ENCODE peak calls at places on chromosomes 11 and 22, in eight cellular contexts. One of them, this sample, is unnamed.

GRCh38 chr11:119085523-119085878 is 820 bp downstream of the HMBS start:
- DNase-seq in effector memory CD4-positive, alpha-beta T cell: no peak
- DNase-seq in T-helper 2 cell: no peak
- DNase-seq in MM.1S: no peak
- DNase-seq in DND-41: no peak
- DNase-seq in nephron progenitor cell: peak; percentile 39
- DNase-seq in RPMI8226: no peak
- DNase-seq in SW480: no peak
- DNase-seq in this sample: no peak

GRCh38 chr11:29159552-29160465 is 857.0 kb downstream of the KCNA4 start:
- DNase-seq in effector memory CD4-positive, alpha-beta T cell: no peak
- DNase-seq in RPMI8226: peak; percentile 24
- DNase-seq in nephron progenitor cell: peak; percentile 50
- DNase-seq in DND-41: peak; percentile 20
- DNase-seq in T-helper 2 cell: no peak
- DNase-seq in MM.1S: peak; percentile 60
- DNase-seq in SW480: peak; percentile 41
- DNase-seq in this sample: peak; percentile 59

GRCh38 chr11:134536219-134536618 is 124.2 kb upstream of the B3GAT1 start:
- DNase-seq in SW480: no peak
- DNase-seq in RPMI8226: no peak
- DNase-seq in T-helper 2 cell: no peak
- DNase-seq in nephron progenitor cell: no peak
- DNase-seq in DND-41: no peak
- DNase-seq in MM.1S: no peak
- DNase-seq in effector memory CD4-positive, alpha-beta T cell: no peak
- DNase-seq in this sample: no peak

GRCh38 chr22:27438271-27438980 is 363.1 kb downstream of the MN1 start:
- DNase-seq in RPMI8226: no peak
- DNase-seq in MM.1S: no peak
- DNase-seq in SW480: peak; percentile 62
- DNase-seq in nephron progenitor cell: peak; percentile 36
- DNase-seq in DND-41: no peak
- DNase-seq in T-helper 2 cell: no peak
- DNase-seq in effector memory CD4-positive, alpha-beta T cell: no peak
- DNase-seq in this sample: no peak

GRCh38 chr22:37187552-37187890 is 526 bp downstream of the C1QTNF6 start:
- DNase-seq in effector memory CD4-positive, alpha-beta T cell: no peak
- DNase-seq in T-helper 2 cell: no peak
- DNase-seq in DND-41: no peak
- DNase-seq in MM.1S: no peak
- DNase-seq in nephron progenitor cell: no peak
- DNase-seq in SW480: no peak
- DNase-seq in RPMI8226: no peak
- DNase-seq in this sample: no peak

GRCh38 chr11:119728226-119728626 is 774 bp downstream of the NECTIN1 start:
- DNase-seq in nephron progenitor cell: no peak
- DNase-seq in effector memory CD4-positive, alpha-beta T cell: no peak
- DNase-seq in SW480: no peak
- DNase-seq in DND-41: no peak
- DNase-seq in T-helper 2 cell: no peak
- DNase-seq in MM.1S: peak; percentile 36
- DNase-seq in RPMI8226: peak; percentile 15
- DNase-seq in this sample: no peak

GRCh38 chr11:202490-202889 is 4.7 kb downstream of the BET1L start:
- DNase-seq in effector memory CD4-positive, alpha-beta T cell: no peak
- DNase-seq in RPMI8226: no peak
- DNase-seq in SW480: no peak
- DNase-seq in nephron progenitor cell: no peak
- DNase-seq in DND-41: peak; percentile 3
- DNase-seq in MM.1S: no peak
- DNase-seq in T-helper 2 cell: no peak
- DNase-seq in this sample: no peak

GRCh38 chr11:62000539-62001446 is 33.4 kb upstream of the FTH1 start:
- DNase-seq in effector memory CD4-positive, alpha-beta T cell: no peak
- DNase-seq in DND-41: no peak
- DNase-seq in SW480: no peak
- DNase-seq in T-helper 2 cell: no peak
- DNase-seq in RPMI8226: no peak
- DNase-seq in nephron progenitor cell: no peak
- DNase-seq in MM.1S: no peak
- DNase-seq in this sample: no peak

GRCh38 chr11:70282012-70282411 is 11.5 kb downstream of the PPFIA1 start:
- DNase-seq in DND-41: no peak
- DNase-seq in SW480: no peak
- DNase-seq in MM.1S: no peak
- DNase-seq in RPMI8226: no peak
- DNase-seq in T-helper 2 cell: no peak
- DNase-seq in effector memory CD4-positive, alpha-beta T cell: no peak
- DNase-seq in nephron progenitor cell: no peak
- DNase-seq in this sample: no peak

GRCh38 chr11:60498853-60499252 is 6.3 kb downstream of the MS4A12 start:
- DNase-seq in effector memory CD4-positive, alpha-beta T cell: no peak
- DNase-seq in MM.1S: peak; percentile 87
- DNase-seq in DND-41: no peak
- DNase-seq in SW480: no peak
- DNase-seq in nephron progenitor cell: no peak
- DNase-seq in T-helper 2 cell: no peak
- DNase-seq in RPMI8226: peak; percentile 78
- DNase-seq in this sample: peak; percentile 75

GRCh38 chr22:32354360-32355351 is 3.0 kb upstream of the RFPL3 start:
- DNase-seq in effector memory CD4-positive, alpha-beta T cell: no peak
- DNase-seq in MM.1S: no peak
- DNase-seq in DND-41: no peak
- DNase-seq in SW480: peak; percentile 7
- DNase-seq in nephron progenitor cell: no peak
- DNase-seq in T-helper 2 cell: no peak
- DNase-seq in RPMI8226: no peak
- DNase-seq in this sample: peak; percentile 67

GRCh38 chr11:94417386-94417987 is 16.3 kb upstream of the GPR83 start:
- DNase-seq in nephron progenitor cell: no peak
- DNase-seq in T-helper 2 cell: no peak
- DNase-seq in SW480: peak; percentile 50
- DNase-seq in MM.1S: peak; percentile 9
- DNase-seq in RPMI8226: peak; percentile 20
- DNase-seq in DND-41: no peak
- DNase-seq in effector memory CD4-positive, alpha-beta T cell: no peak
- DNase-seq in this sample: peak; percentile 34

GRCh38 chr11:67561971-67562560 is 21.5 kb upstream of the GSTP1 start:
- DNase-seq in nephron progenitor cell: no peak
- DNase-seq in RPMI8226: no peak
- DNase-seq in DND-41: no peak
- DNase-seq in T-helper 2 cell: no peak
- DNase-seq in MM.1S: no peak
- DNase-seq in SW480: no peak
- DNase-seq in effector memory CD4-positive, alpha-beta T cell: no peak
- DNase-seq in this sample: no peak

GRCh38 chr11:35548925-35549561 is 23.6 kb upstream of the PAMR1 start:
- DNase-seq in effector memory CD4-positive, alpha-beta T cell: no peak
- DNase-seq in RPMI8226: no peak
- DNase-seq in nephron progenitor cell: no peak
- DNase-seq in T-helper 2 cell: no peak
- DNase-seq in MM.1S: no peak
- DNase-seq in DND-41: no peak
- DNase-seq in SW480: no peak
- DNase-seq in this sample: no peak

GRCh38 chr11:90222152-90222458 is 744 bp downstream of the CHORDC1 start:
- DNase-seq in DND-41: no peak
- DNase-seq in MM.1S: peak; percentile 9
- DNase-seq in T-helper 2 cell: no peak
- DNase-seq in SW480: no peak
- DNase-seq in nephron progenitor cell: no peak
- DNase-seq in effector memory CD4-positive, alpha-beta T cell: no peak
- DNase-seq in RPMI8226: no peak
- DNase-seq in this sample: peak; percentile 51

GRCh38 chr11:19646921-19647320 is 65.7 kb upstream of the NAV2 start:
- DNase-seq in DND-41: no peak
- DNase-seq in SW480: peak; percentile 78
- DNase-seq in T-helper 2 cell: no peak
- DNase-seq in nephron progenitor cell: no peak
- DNase-seq in RPMI8226: no peak
- DNase-seq in MM.1S: no peak
- DNase-seq in effector memory CD4-positive, alpha-beta T cell: no peak
- DNase-seq in this sample: no peak

GRCh38 chr22:35400335-35400680 is 368 bp downstream of the MCM5 start:
- DNase-seq in RPMI8226: peak; percentile 45
- DNase-seq in nephron progenitor cell: peak; percentile 42
- DNase-seq in MM.1S: peak; percentile 40
- DNase-seq in SW480: no peak
- DNase-seq in effector memory CD4-positive, alpha-beta T cell: no peak
- DNase-seq in DND-41: peak; percentile 48
- DNase-seq in T-helper 2 cell: peak; percentile 9
- DNase-seq in this sample: peak; percentile 56

GRCh38 chr22:26318975-26319374 is 110.1 kb upstream of the ASPHD2 start:
- DNase-seq in effector memory CD4-positive, alpha-beta T cell: no peak
- DNase-seq in RPMI8226: no peak
- DNase-seq in SW480: no peak
- DNase-seq in nephron progenitor cell: no peak
- DNase-seq in MM.1S: no peak
- DNase-seq in T-helper 2 cell: no peak
- DNase-seq in DND-41: no peak
- DNase-seq in this sample: peak; percentile 9

This sample was measured in NAMALWA.